ENCODE peak calls at places on chromosomes 13 and 19, in five cellular contexts. B is CD4-positive, CD25-positive, alpha-beta regulatory T cell; S is CD8-positive, alpha-beta memory T cell; A is lower lobe of right lung; G is adrenal gland. E is an unnamed sample. For H3K27me3, the result is how much of the 10 kb centered on the place peaks cover.

GRCh38 chr19:7729831-7730285 is 2.1 kb downstream of the CLEC4G start:
- DNase-seq in B (no peak), S (no peak), A (no peak), G (no peak), E (no peak)

GRCh38 chr13:96994030-96994848 is at the start of gene OXGR1:
- DNase-seq in B (no peak), S (no peak), A (peak), G (no peak), E (no peak)

GRCh38 chr13:31923134-31923763 is 108.3 kb upstream of the FRY start:
- DNase-seq in B (no peak), S (no peak), A (no peak), G (no peak), E (no peak)

GRCh38 chr13:30142502-30143211 is 164.7 kb downstream of the KATNAL1 start:
- DNase-seq in B (no peak), S (no peak), A (no peak), G (peak), E (peak)

GRCh38 chr19:29509456-29509855 is 16.3 kb upstream of the VSTM2B start:
- DNase-seq in B (no peak), S (no peak), A (peak), G (no peak), E (no peak)

GRCh38 chr19:3266792-3267469 is 42.5 kb downstream of the CELF5 start:
- DNase-seq in B (no peak), S (no peak), A (no peak), G (no peak), E (no peak)

GRCh38 chr19:51086153-51086850 is 3.6 kb upstream of the KLK14 start:
- DNase-seq in B (no peak), S (no peak), A (no peak), G (no peak), E (no peak)

GRCh38 chr13:98201178-98201577 is 24.1 kb upstream of the RNF113B start:
- DNase-seq in B (no peak), S (no peak), A (no peak), G (no peak), E (no peak)

GRCh38 chr19:36423925-36424324 is 5.5 kb upstream of the ZFP82 start:
- DNase-seq in B (no peak), S (no peak), A (no peak), G (no peak), E (no peak)

GRCh38 chr13:19695829-19696228 is 62.4 kb downstream of the MPHOSPH8 start:
- DNase-seq in B (no peak), S (no peak), A (no peak), G (no peak), E (no peak)

GRCh38 chr13:93687261-93687660 is 460.7 kb downstream of the GPC6 start:
- DNase-seq in B (no peak), S (no peak), A (no peak), G (no peak), E (no peak)

GRCh38 chr19:29671393-29672076 is 6.3 kb downstream of the PLEKHF1 start:
- DNase-seq in B (peak), S (peak), A (peak), G (peak), E (no peak)

GRCh38 chr13:33139186-33139585 is 123.0 kb downstream of the KL start:
- DNase-seq in B (no peak), S (no peak), A (no peak), G (peak), E (no peak)

GRCh38 chr19:30978639-30979038 is 370.6 kb downstream of the TSHZ3 start:
- DNase-seq in B (no peak), S (no peak), A (no peak), G (no peak), E (no peak)

GRCh38 chr19:13031917-13032623 is 36.8 kb downstream of the NFIX start:
- DNase-seq in B (no peak), S (no peak), A (no peak), G (no peak), E (peak)

GRCh38 chr13:70424428-70424827 is 316.2 kb upstream of the KLHL1 start:
- DNase-seq in B (no peak), S (no peak), A (no peak), G (no peak), E (no peak)

GRCh38 chr19:4437103-4437502 is 20.5 kb downstream of the UBXN6 start:
- DNase-seq in B (no peak), S (no peak), A (no peak), G (no peak), E (no peak)

GRCh38 chr13:48733739-48734329 is 80.1 kb downstream of the CYSLTR2 start:
- DNase-seq in B (no peak), S (no peak), A (no peak), G (no peak), E (no peak)

GRCh38 chr13:62643799-62644484 is 1228.3 kb upstream of the PCDH20 start:
- DNase-seq in B (no peak), S (no peak), A (no peak), G (no peak), E (no peak)

GRCh38 chr13:50197705-50198104 is 182.5 kb downstream of the KCNRG start:
- DNase-seq in B (no peak), S (no peak), A (no peak), G (no peak), E (peak)

GRCh38 chr19:10805075-10805757 is 30.8 kb downstream of the TMED1 start:
- DNase-seq in B (no peak), S (no peak), A (peak), G (no peak), E (no peak)

GRCh38 chr13:44380404-44381165 is 7.0 kb downstream of the SERP2 start:
- DNase-seq in B (no peak), S (no peak), A (no peak), G (no peak), E (no peak)

GRCh38 chr19:35828694-35829301 is 16.2 kb upstream of the PRODH2 start:
- DNase-seq in B (no peak), S (no peak), A (no peak), G (peak), E (peak)

GRCh38 chr13:69547780-69548179 is 559.8 kb upstream of the ATXN8OS start:
- DNase-seq in B (no peak), S (no peak), A (no peak), G (no peak), E (no peak)

GRCh38 chr19:46818812-46819211 is 30.4 kb upstream of the SLC1A5 start:
- DNase-seq in B (no peak), S (no peak), A (no peak), G (no peak), E (peak)

GRCh38 chr19:42563352-42564210 is 31.1 kb downstream of the CEACAM8 start:
- DNase-seq in B (no peak), S (no peak), A (no peak), G (peak), E (peak)

GRCh38 chr13:73879346-73880020 is 254.7 kb downstream of the KLF12 start:
- DNase-seq in B (no peak), S (no peak), A (no peak), G (no peak), E (no peak)

GRCh38 chr19:7888145-7888825 is at the start of gene LRRC8E:
- DNase-seq in B (no peak), S (no peak), A (peak), G (peak), E (peak)

GRCh38 chr13:46202956-46203355 is 8.8 kb upstream of the LRRC63 start:
- DNase-seq in B (no peak), S (no peak), A (no peak), G (peak), E (no peak)

GRCh38 chr13:86729206-86729605 is 930.0 kb upstream of the SLITRK6 start:
- DNase-seq in B (no peak), S (no peak), A (no peak), G (no peak), E (no peak)

GRCh38 chr19:48543121-48543710 is 8.8 kb upstream of the SULT2B1 start:
- DNase-seq in B (no peak), S (no peak), A (peak), G (no peak), E (peak)

GRCh38 chr19:44254496-44254895 is 5.2 kb upstream of the ZNF233 start:
- DNase-seq in B (no peak), S (no peak), A (no peak), G (no peak), E (no peak)

GRCh38 chr19:5536337-5536894 is 31.3 kb downstream of the TINCR start:
- DNase-seq in B (no peak), S (no peak), A (peak), G (peak), E (peak)

GRCh38 chr13:73677041-73677589 is 457.1 kb downstream of the KLF12 start:
- DNase-seq in B (no peak), S (no peak), A (no peak), G (no peak), E (no peak)

GRCh38 chr13:80337011-80337688 is 3.8 kb downstream of the SPRY2 start:
- DNase-seq in B (no peak), S (no peak), A (no peak), G (no peak), E (no peak)

GRCh38 chr13:87656311-87656710 is 14.9 kb upstream of the SLITRK5 start:
- DNase-seq in B (no peak), S (no peak), A (no peak), G (no peak), E (peak)

GRCh38 chr13:43428545-43429287 is 358.1 kb downstream of the ENOX1 start:
- DNase-seq in B (no peak), S (no peak), A (no peak), G (no peak), E (no peak)

GRCh38 chr19:28705008-28705407 is 507.9 kb downstream of the UQCRFS1 start:
- DNase-seq in B (no peak), S (no peak), A (no peak), G (peak), E (peak)

GRCh38 chr19:51948979-51949378 is 21.7 kb downstream of the ZNF613 start:
- DNase-seq in B (no peak), S (no peak), A (no peak), G (peak), E (no peak)

DNA sequence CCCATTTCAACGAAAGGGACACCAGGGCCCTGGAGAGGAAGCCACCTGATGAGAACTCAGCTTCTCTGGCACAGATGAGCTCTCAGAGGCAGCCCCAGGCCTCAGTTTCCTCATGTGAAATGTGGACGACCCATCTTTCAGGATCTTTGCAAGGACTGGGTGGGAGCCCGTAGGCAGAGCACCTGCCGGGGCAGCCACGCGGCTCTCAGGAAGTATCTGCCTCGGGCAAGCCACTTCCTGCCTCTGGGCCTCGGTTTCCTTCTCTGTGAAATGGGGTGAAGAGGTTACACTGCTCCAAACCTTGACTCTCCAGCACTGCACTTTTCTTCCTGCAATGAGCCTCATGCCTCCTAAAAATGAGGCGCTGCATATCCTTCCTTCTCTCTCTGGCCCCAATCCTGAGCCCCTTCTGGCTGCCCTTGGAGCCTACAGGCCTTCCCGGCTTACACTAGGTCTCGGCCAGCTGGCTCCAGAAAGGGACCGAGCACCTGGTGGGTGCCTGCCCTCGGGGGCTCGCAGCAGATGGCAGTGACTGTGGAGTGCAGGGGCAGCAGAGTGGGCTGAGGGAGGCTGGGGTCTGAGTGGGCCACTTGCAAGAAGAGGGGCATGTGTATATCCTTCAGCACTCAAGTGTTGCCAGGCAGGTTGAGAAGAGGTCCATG is 3.5 kb downstream of the SSBP4 start:
- DNase-seq in B (no peak), S (peak), A (peak), G (no peak), E (no peak)
- H3K4me3 ChIP-seq in B (peak), S (peak), A (no peak), G (no peak), E (no peak)

DNA sequence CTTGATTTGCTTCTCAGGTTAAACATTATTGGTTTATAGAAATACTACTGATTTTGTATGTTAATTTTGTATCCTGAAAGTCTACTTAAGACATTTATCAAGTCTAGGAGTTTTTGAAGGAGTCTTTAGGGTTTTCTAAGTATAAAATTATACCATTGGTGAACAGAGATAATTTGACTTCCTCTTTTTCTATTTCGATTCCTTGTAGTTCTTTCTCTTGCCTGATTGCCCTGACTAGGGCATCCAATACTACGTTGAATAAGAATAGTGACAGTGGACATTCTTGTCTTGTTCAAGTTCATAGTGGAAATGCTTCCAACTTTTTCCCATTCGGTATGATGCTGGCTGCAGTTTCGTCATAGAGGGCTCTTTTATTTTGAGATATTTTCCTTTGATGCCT is 807.5 kb upstream of the SLC10A2 start:
- DNase-seq in B (no peak), S (no peak), A (no peak), G (no peak), E (no peak)
- H3K27me3 ChIP-seq in B (under half), S (under half), A (under half), G (under half), E (under half)

DNA sequence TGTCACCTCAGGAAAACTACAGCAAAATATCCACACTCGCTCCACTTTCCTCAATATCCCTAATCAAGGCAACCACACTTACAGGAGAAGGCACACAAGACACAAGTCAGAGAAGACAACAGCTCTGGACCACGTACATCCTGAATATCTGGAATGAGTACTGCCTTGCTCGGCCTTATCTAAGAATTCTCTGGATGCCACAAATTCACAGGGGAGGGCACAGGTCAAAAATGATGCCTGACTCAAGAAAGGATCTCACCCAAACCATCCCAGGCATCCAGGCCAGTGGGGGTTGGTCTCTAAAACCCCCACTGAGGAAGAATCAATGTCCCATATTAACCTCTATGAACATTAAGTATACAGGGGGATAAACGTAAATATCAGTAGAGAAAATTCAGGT is 29.9 kb downstream of the ATP7B start:
- DNase-seq in B (no peak), S (no peak), A (no peak), G (no peak), E (no peak)
- H3K4me3 ChIP-seq in B (no peak), S (no peak), A (no peak), G (no peak), E (no peak)

GRCh38 chr19:33622809-33623511 is 1.2 kb downstream of the CHST8 start:
- DNase-seq in B (no peak), S (no peak), A (no peak), G (no peak), E (no peak)
- H3K27me3 ChIP-seq in B (under half), S (under half), A (half or more), G (under half), E (half or more)

GRCh38 chr13:114023716-114024602 is 50.1 kb upstream of the C13orf46 start:
- DNase-seq in B (no peak), S (no peak), A (no peak), G (no peak), E (no peak)
- H3K4me3 ChIP-seq in B (no peak), S (no peak), A (no peak), G (no peak), E (no peak)

GRCh38 chr19:34131100-34131499 is 41.2 kb upstream of the LSM14A start:
- DNase-seq in B (no peak), S (no peak), A (no peak), G (no peak), E (no peak)

GRCh38 chr19:34134190-34135032 is 37.9 kb upstream of the LSM14A start:
- DNase-seq in B (peak), S (peak), A (peak), G (peak), E (peak)

GRCh38 chr19:34136127-34136526 is 36.2 kb upstream of the LSM14A start:
- DNase-seq in B (no peak), S (no peak), A (no peak), G (no peak), E (no peak)

GRCh38 chr19:34135033-34135370 is 37.3 kb upstream of the LSM14A start:
- DNase-seq in B (no peak), S (no peak), A (no peak), G (no peak), E (no peak)

DNA sequence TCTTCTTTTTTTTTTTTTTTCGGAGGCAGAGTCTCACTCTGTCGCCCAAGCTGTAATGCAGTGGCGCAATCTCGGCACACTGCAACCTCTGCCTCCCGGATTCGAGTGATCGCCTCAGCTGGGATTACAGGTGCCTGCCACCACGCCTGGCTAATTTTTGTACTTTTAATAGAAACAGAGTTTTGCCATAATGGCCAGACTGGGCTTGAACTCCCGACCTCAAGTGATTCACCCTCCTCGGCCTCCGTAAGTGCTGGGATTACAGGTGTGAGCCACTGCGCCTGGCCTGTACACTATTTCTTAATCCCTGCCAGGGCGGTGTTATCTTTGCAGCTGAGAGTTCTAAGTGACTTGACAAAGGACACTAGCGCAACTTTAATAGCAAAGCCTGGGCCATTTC is 36.9 kb upstream of the LSM14A start:
- DNase-seq in B (no peak), S (no peak), A (no peak), G (no peak), E (no peak)
- H3K27me3 ChIP-seq in B (under half), S (under half), A (under half), G (under half), E (under half)

GRCh38 chr13:107003911-107004310 is 436.0 kb upstream of the ARGLU1 start:
- DNase-seq in B (no peak), S (no peak), A (no peak), G (no peak), E (no peak)
- H3K4me3 ChIP-seq in B (no peak), S (no peak), A (no peak), G (no peak), E (no peak)

E was measured in MG63.